ENCODE peak calls at places on chromosomes 4 and X, in four cellular contexts. F is AG09309; C is left ventricle myocardium inferior; D is CD4-positive, alpha-beta T cell. O is an unnamed sample.

GRCh38 chrX:65528705-65529340 is 5.8 kb downstream of the LAS1L start:
- DNase-seq in D (peak), F (no peak), C (no peak), O (peak)

GRCh38 chr4:184473515-184474260 is 662 bp downstream of the IRF2 start:
- DNase-seq in F (no peak), D (peak), C (peak), O (peak)

GRCh38 chrX:153649178-153649914 is 2.3 kb downstream of the DUSP9 start:
- DNase-seq in C (no peak), D (no peak), F (no peak), O (peak)

GRCh38 chrX:47247206-47247998 is 14.6 kb downstream of the USP11 start:
- DNase-seq in D (no peak), C (no peak), F (no peak), O (no peak)

GRCh38 chr4:123406862-123407261 is 10.3 kb downstream of the SPRY1 start:
- DNase-seq in D (no peak), F (no peak), C (no peak), O (no peak)

GRCh38 chr4:13876940-13877339 is 249.4 kb upstream of the BOD1L1 start:
- DNase-seq in D (no peak), C (no peak), F (no peak), O (no peak)

GRCh38 chr4:40912455-40913055 is 162.8 kb downstream of the NSUN7 start:
- DNase-seq in F (no peak), C (no peak), D (no peak), O (no peak)

GRCh38 chr4:35166437-35166836 is 1077.9 kb downstream of the ARAP2 start:
- DNase-seq in D (no peak), F (no peak), C (no peak), O (no peak)

GRCh38 chr4:38684271-38684670 is 20.3 kb downstream of the KLF3 start:
- DNase-seq in D (no peak), C (no peak), F (no peak), O (no peak)

GRCh38 chr4:38687571-38688011 is 23.6 kb downstream of the KLF3 start:
- DNase-seq in F (no peak), D (no peak), C (no peak), O (no peak)

GRCh38 chr4:38683265-38683664 is 19.3 kb downstream of the KLF3 start:
- DNase-seq in D (no peak), F (no peak), C (no peak), O (no peak)

GRCh38 chr4:38686682-38687081 is 22.7 kb downstream of the KLF3 start:
- DNase-seq in C (no peak), F (no peak), D (no peak), O (no peak)

GRCh38 chr4:38684951-38685350 is 21.0 kb downstream of the KLF3 start:
- DNase-seq in C (no peak), D (no peak), F (no peak), O (no peak)
- TF ChIP-seq CTCF in C (no peak), D (no peak), F (no peak), O (no peak)

DNA sequence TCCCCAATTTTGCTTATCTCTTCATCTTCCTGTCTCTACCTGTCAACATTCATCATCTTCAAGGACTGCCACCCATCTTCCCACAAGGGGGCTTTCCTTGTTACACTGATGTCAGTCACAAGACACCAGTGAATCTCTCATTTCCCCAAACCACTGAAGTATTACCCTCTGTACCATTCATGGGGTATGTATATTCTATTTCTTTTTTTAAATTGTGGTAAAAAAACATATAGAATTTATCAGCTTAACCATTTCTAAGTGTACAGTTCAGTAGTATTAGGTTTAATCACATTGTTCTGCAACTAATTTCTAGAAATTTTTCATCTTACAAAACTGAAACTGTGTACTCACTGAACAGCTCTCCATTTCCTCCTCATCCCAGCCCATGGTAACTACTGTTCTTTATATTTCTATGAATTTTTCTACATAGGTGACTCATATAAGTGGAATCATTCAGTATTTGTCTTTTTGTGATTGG is 98.6 kb downstream of the LARP7 start:
- DNase-seq in F (no peak), C (no peak), D (no peak), O (peak)
- TF ChIP-seq CTCF in F (no peak), C (no peak), D (no peak), O (no peak)

GRCh38 chr4:37802068-37802666 is 24.3 kb upstream of the PGM2 start:
- DNase-seq in D (no peak), C (peak), F (no peak), O (no peak)
- TF ChIP-seq CTCF in D (no peak), C (peak), F (peak), O (peak)

GRCh38 chr4:144556636-144557035 is 89.3 kb upstream of the HHIP start:
- DNase-seq in D (no peak), C (no peak), F (no peak), O (no peak)

GRCh38 chr4:144564358-144564757 is 81.6 kb upstream of the HHIP start:
- DNase-seq in D (no peak), C (no peak), F (no peak), O (no peak)

GRCh38 chr4:144565558-144566195 is 80.3 kb upstream of the HHIP start:
- DNase-seq in C (no peak), F (no peak), D (no peak), O (no peak)

GRCh38 chr4:144557404-144557803 is 88.6 kb upstream of the HHIP start:
- DNase-seq in F (no peak), C (no peak), D (no peak), O (no peak)

GRCh38 chr4:144562019-144562740 is 83.8 kb upstream of the HHIP start:
- DNase-seq in D (no peak), C (no peak), F (no peak), O (no peak)
- TF ChIP-seq CTCF in D (no peak), C (no peak), F (no peak), O (no peak)

DNA sequence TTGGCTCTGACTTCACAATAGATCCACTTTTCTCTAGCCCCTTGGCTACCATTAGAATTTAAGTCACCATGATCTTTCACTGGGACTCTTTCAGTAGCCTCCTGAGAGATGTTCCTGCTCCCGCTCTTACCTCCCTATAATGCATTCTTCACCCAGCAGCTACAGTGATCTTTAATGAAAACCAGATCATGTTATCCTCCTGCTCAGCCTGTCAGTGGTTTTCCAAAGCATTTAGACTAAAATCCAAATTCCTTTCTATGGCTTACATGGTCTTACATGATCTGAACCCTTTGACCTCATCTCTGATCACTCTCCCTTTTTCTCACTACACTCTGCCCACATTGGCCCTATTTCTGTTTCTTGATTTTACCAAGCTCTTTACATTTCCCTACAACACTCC is 18.3 kb upstream of the RPS6KA3 start:
- DNase-seq in F (no peak), D (no peak), C (no peak), O (no peak)
- TF ChIP-seq CTCF in F (no peak), D (no peak), C (no peak), O (no peak)